ENCODE peak calls at places on chromosomes 11 and 22, in ten cellular contexts. One of them, this sample, is unnamed.

GRCh38 chr11:58495906-58496305 is 12.0 kb downstream of the OR5B21 start:
- DNase-seq in fibroblast of lung: no peak
- DNase-seq in heart left ventricle: no peak
- DNase-seq in GM23338: no peak
- DNase-seq in testis: no peak
- DNase-seq in PC-9: no peak
- DNase-seq in sigmoid colon: no peak
- DNase-seq in A549: no peak
- DNase-seq in mammary epithelial cell: no peak
- DNase-seq in HCT116: no peak
- DNase-seq in this sample: no peak

GRCh38 chr22:37487559-37487958 is 1.4 kb upstream of the MFNG start:
- DNase-seq in PC-9: no peak
- DNase-seq in sigmoid colon: no peak
- DNase-seq in HCT116: no peak
- DNase-seq in mammary epithelial cell: no peak
- DNase-seq in A549: no peak
- DNase-seq in fibroblast of lung: no peak
- DNase-seq in testis: no peak
- DNase-seq in heart left ventricle: no peak
- DNase-seq in GM23338: no peak
- DNase-seq in this sample: no peak

GRCh38 chr11:8205566-8205965 is 36.7 kb upstream of the RIC3 start:
- DNase-seq in HCT116: no peak
- DNase-seq in fibroblast of lung: no peak
- DNase-seq in GM23338: no peak
- DNase-seq in heart left ventricle: no peak
- DNase-seq in A549: no peak
- DNase-seq in sigmoid colon: no peak
- DNase-seq in PC-9: no peak
- DNase-seq in testis: no peak
- DNase-seq in mammary epithelial cell: no peak
- DNase-seq in this sample: no peak

GRCh38 chr11:17475666-17476316 is 854 bp downstream of the ABCC8 start:
- DNase-seq in mammary epithelial cell: no peak
- DNase-seq in heart left ventricle: no peak
- DNase-seq in PC-9: no peak
- DNase-seq in testis: no peak
- DNase-seq in sigmoid colon: no peak
- DNase-seq in GM23338: peak
- DNase-seq in HCT116: no peak
- DNase-seq in fibroblast of lung: no peak
- DNase-seq in A549: no peak
- DNase-seq in this sample: no peak

GRCh38 chr22:30196141-30196866 is 50.3 kb downstream of the LIF start:
- DNase-seq in PC-9: peak
- DNase-seq in HCT116: peak
- DNase-seq in heart left ventricle: peak
- DNase-seq in fibroblast of lung: peak
- DNase-seq in testis: peak
- DNase-seq in sigmoid colon: peak
- DNase-seq in mammary epithelial cell: peak
- DNase-seq in A549: peak
- DNase-seq in GM23338: peak
- DNase-seq in this sample: peak

GRCh38 chr11:111364503-111364902 is 14.6 kb downstream of the POU2AF1 start:
- DNase-seq in fibroblast of lung: no peak
- DNase-seq in A549: no peak
- DNase-seq in GM23338: no peak
- DNase-seq in heart left ventricle: no peak
- DNase-seq in sigmoid colon: no peak
- DNase-seq in mammary epithelial cell: no peak
- DNase-seq in testis: no peak
- DNase-seq in HCT116: no peak
- DNase-seq in PC-9: no peak
- DNase-seq in this sample: no peak

GRCh38 chr11:84420261-84420660 is 1134.1 kb upstream of the CCDC90B start:
- DNase-seq in GM23338: peak
- DNase-seq in fibroblast of lung: peak
- DNase-seq in HCT116: no peak
- DNase-seq in testis: no peak
- DNase-seq in heart left ventricle: no peak
- DNase-seq in PC-9: no peak
- DNase-seq in A549: no peak
- DNase-seq in sigmoid colon: no peak
- DNase-seq in mammary epithelial cell: no peak
- DNase-seq in this sample: no peak

GRCh38 chr11:6895010-6895409 is 2.7 kb upstream of the OR2D2 start:
- DNase-seq in sigmoid colon: no peak
- DNase-seq in mammary epithelial cell: no peak
- DNase-seq in HCT116: no peak
- DNase-seq in testis: no peak
- DNase-seq in PC-9: no peak
- DNase-seq in heart left ventricle: no peak
- DNase-seq in GM23338: no peak
- DNase-seq in fibroblast of lung: no peak
- DNase-seq in A549: no peak
- DNase-seq in this sample: no peak

GRCh38 chr11:1638344-1638743 is 8.8 kb downstream of the KRTAP5-5 start:
- DNase-seq in PC-9: no peak
- DNase-seq in sigmoid colon: peak
- DNase-seq in fibroblast of lung: no peak
- DNase-seq in mammary epithelial cell: no peak
- DNase-seq in HCT116: no peak
- DNase-seq in heart left ventricle: no peak
- DNase-seq in testis: no peak
- DNase-seq in A549: no peak
- DNase-seq in GM23338: no peak
- DNase-seq in this sample: no peak

GRCh38 chr11:38900156-38900679 is 2302.2 kb upstream of the RAG2 start:
- DNase-seq in heart left ventricle: no peak
- DNase-seq in testis: no peak
- DNase-seq in fibroblast of lung: no peak
- DNase-seq in GM23338: peak
- DNase-seq in HCT116: no peak
- DNase-seq in mammary epithelial cell: no peak
- DNase-seq in A549: no peak
- DNase-seq in PC-9: no peak
- DNase-seq in sigmoid colon: no peak
- DNase-seq in this sample: no peak

GRCh38 chr22:27317961-27318360 is 483.6 kb downstream of the MN1 start:
- DNase-seq in mammary epithelial cell: peak
- DNase-seq in sigmoid colon: no peak
- DNase-seq in GM23338: no peak
- DNase-seq in PC-9: no peak
- DNase-seq in heart left ventricle: no peak
- DNase-seq in testis: no peak
- DNase-seq in A549: no peak
- DNase-seq in HCT116: no peak
- DNase-seq in fibroblast of lung: peak
- DNase-seq in this sample: no peak

GRCh38 chr22:44999687-45000086 is 10.1 kb downstream of the PHF21B start:
- DNase-seq in mammary epithelial cell: no peak
- DNase-seq in heart left ventricle: no peak
- DNase-seq in sigmoid colon: no peak
- DNase-seq in A549: no peak
- DNase-seq in testis: no peak
- DNase-seq in PC-9: no peak
- DNase-seq in HCT116: no peak
- DNase-seq in fibroblast of lung: no peak
- DNase-seq in GM23338: no peak
- DNase-seq in this sample: peak

GRCh38 chr11:131300304-131300703 is 70.1 kb upstream of the NTM start:
- DNase-seq in testis: no peak
- DNase-seq in sigmoid colon: no peak
- DNase-seq in PC-9: no peak
- DNase-seq in A549: no peak
- DNase-seq in HCT116: no peak
- DNase-seq in mammary epithelial cell: no peak
- DNase-seq in GM23338: no peak
- DNase-seq in fibroblast of lung: peak
- DNase-seq in heart left ventricle: no peak
- DNase-seq in this sample: no peak
- H3K4me3 ChIP-seq in testis: no peak
- H3K4me3 ChIP-seq in sigmoid colon: no peak
- H3K4me3 ChIP-seq in PC-9: no peak
- H3K4me3 ChIP-seq in A549: no peak
- H3K4me3 ChIP-seq in HCT116: no peak
- H3K4me3 ChIP-seq in mammary epithelial cell: no peak
- H3K4me3 ChIP-seq in GM23338: no peak
- H3K4me3 ChIP-seq in fibroblast of lung: no peak
- H3K4me3 ChIP-seq in heart left ventricle: no peak
- H3K4me3 ChIP-seq in this sample: no peak

DNA sequence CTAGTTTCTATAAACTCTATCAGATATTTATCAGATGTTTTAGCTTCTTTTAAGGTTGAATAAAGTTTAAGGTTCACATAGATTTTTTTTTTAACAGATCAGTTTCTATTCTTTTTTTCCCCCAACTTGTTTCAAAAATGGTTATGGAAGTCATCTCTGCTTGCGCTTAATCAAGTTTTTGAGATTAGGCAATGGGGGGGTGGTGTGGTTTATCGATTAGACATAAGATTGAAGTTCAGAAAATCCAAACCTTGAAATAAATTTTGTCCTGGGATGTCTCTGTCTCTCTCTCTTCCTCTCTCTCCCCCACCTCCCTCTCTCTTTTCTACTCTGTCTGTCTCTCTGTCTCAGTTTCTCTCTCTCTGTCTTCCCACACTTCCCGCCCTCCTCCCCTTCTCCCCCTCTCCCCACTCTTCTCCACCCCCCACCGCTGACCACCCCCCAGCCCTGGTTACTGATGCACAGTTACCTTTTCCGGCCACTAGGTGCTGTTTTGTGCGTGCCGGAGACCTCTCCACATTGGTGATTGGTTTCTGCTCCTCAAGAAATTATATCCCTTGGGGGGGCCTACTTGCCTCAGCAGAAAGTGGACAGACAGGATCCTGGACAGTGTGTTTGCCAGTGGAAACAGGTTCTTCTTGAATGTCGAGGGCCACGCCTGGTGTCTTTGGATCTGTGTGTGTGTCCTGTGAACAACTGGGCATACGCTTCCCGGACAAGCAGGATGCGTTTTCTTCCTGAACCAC is 29.7 kb upstream of the ANO1 start:
- DNase-seq in fibroblast of lung: no peak
- DNase-seq in heart left ventricle: no peak
- DNase-seq in PC-9: peak
- DNase-seq in HCT116: peak
- DNase-seq in GM23338: peak
- DNase-seq in A549: peak
- DNase-seq in testis: no peak
- DNase-seq in sigmoid colon: no peak
- DNase-seq in mammary epithelial cell: no peak
- DNase-seq in this sample: no peak
- TF ChIP-seq CTCF in fibroblast of lung: no peak
- TF ChIP-seq CTCF in heart left ventricle: no peak
- TF ChIP-seq CTCF in PC-9: peak
- TF ChIP-seq CTCF in HCT116: peak
- TF ChIP-seq CTCF in GM23338: peak
- TF ChIP-seq CTCF in A549: no peak
- TF ChIP-seq CTCF in testis: peak
- TF ChIP-seq CTCF in sigmoid colon: no peak
- TF ChIP-seq CTCF in mammary epithelial cell: peak
- TF ChIP-seq CTCF in this sample: no peak

GRCh38 chr11:36288442-36289225 is 590 bp downstream of the COMMD9 start:
- DNase-seq in sigmoid colon: no peak
- DNase-seq in A549: no peak
- DNase-seq in GM23338: no peak
- DNase-seq in HCT116: no peak
- DNase-seq in mammary epithelial cell: no peak
- DNase-seq in PC-9: no peak
- DNase-seq in heart left ventricle: no peak
- DNase-seq in fibroblast of lung: no peak
- DNase-seq in testis: no peak
- DNase-seq in this sample: no peak
- H3K27ac ChIP-seq in sigmoid colon: peak
- H3K27ac ChIP-seq in A549: peak
- H3K27ac ChIP-seq in GM23338: no peak
- H3K27ac ChIP-seq in HCT116: no peak
- H3K27ac ChIP-seq in mammary epithelial cell: peak
- H3K27ac ChIP-seq in PC-9: peak
- H3K27ac ChIP-seq in heart left ventricle: no peak
- H3K27ac ChIP-seq in fibroblast of lung: peak
- H3K27ac ChIP-seq in testis: no peak
- H3K27ac ChIP-seq in this sample: peak

GRCh38 chr22:49934891-49935557 is 16.6 kb downstream of the CRELD2 start:
- DNase-seq in fibroblast of lung: peak
- DNase-seq in mammary epithelial cell: no peak
- DNase-seq in A549: peak
- DNase-seq in HCT116: no peak
- DNase-seq in PC-9: peak
- DNase-seq in sigmoid colon: peak
- DNase-seq in heart left ventricle: peak
- DNase-seq in testis: peak
- DNase-seq in GM23338: peak
- DNase-seq in this sample: peak

GRCh38 chr22:49936018-49936972 is 17.9 kb downstream of the CRELD2 start:
- DNase-seq in mammary epithelial cell: peak
- DNase-seq in GM23338: peak
- DNase-seq in fibroblast of lung: peak
- DNase-seq in sigmoid colon: peak
- DNase-seq in HCT116: no peak
- DNase-seq in testis: peak
- DNase-seq in A549: peak
- DNase-seq in PC-9: peak
- DNase-seq in heart left ventricle: peak
- DNase-seq in this sample: peak

GRCh38 chr22:49934144-49934890 is 15.9 kb downstream of the CRELD2 start:
- DNase-seq in HCT116: no peak
- DNase-seq in A549: no peak
- DNase-seq in testis: peak
- DNase-seq in mammary epithelial cell: no peak
- DNase-seq in heart left ventricle: peak
- DNase-seq in GM23338: no peak
- DNase-seq in PC-9: peak
- DNase-seq in sigmoid colon: peak
- DNase-seq in fibroblast of lung: peak
- DNase-seq in this sample: peak

GRCh38 chr22:49936973-49937757 is 18.7 kb downstream of the CRELD2 start:
- DNase-seq in A549: no peak
- DNase-seq in mammary epithelial cell: no peak
- DNase-seq in sigmoid colon: no peak
- DNase-seq in heart left ventricle: no peak
- DNase-seq in fibroblast of lung: peak
- DNase-seq in testis: no peak
- DNase-seq in GM23338: no peak
- DNase-seq in HCT116: no peak
- DNase-seq in PC-9: no peak
- DNase-seq in this sample: no peak

DNA sequence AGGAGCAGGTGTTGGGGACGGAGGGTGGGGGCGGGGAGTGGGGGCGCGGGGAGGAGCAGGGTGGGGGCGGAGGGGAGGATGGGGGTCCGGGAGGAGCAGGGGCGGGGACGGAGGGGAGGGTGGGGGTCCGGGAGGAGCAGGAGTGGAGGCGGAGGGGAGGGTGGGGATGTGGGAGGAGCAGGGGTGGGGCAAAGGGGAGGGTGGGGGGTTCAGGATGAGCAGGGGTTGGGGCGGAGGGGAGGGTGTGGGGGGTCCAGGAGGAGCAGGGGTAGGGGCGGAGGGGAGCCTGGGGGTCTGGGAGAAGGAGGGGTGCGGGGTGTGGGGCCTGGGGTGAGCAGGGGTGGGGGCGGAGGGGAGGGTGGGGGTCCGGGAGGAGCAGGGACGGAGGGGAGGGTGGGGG is 17.1 kb downstream of the CRELD2 start:
- DNase-seq in heart left ventricle: no peak
- DNase-seq in mammary epithelial cell: no peak
- DNase-seq in HCT116: no peak
- DNase-seq in GM23338: peak
- DNase-seq in fibroblast of lung: no peak
- DNase-seq in A549: no peak
- DNase-seq in testis: no peak
- DNase-seq in sigmoid colon: no peak
- DNase-seq in PC-9: no peak
- DNase-seq in this sample: no peak
- H3K4me3 ChIP-seq in heart left ventricle: peak
- H3K4me3 ChIP-seq in mammary epithelial cell: peak
- H3K4me3 ChIP-seq in HCT116: no peak
- H3K4me3 ChIP-seq in GM23338: no peak
- H3K4me3 ChIP-seq in fibroblast of lung: no peak
- H3K4me3 ChIP-seq in A549: peak
- H3K4me3 ChIP-seq in testis: peak
- H3K4me3 ChIP-seq in sigmoid colon: peak
- H3K4me3 ChIP-seq in PC-9: no peak
- H3K4me3 ChIP-seq in this sample: peak

This sample was measured in left lung.